ENCODE peak calls at places on chromosomes 11 and 22, in seven cellular contexts. F is iPS DF 6.9, L is EH, G is substantia nigra, M is nephron progenitor cell, Y is cardiac muscle cell, R is GM19239. P is an unnamed sample.

GRCh38 chr11:6219359-6219758 is 14.0 kb downstream of the C11orf42 start:
- DNase-seq in G (no peak), F (no peak), M (no peak), Y (peak), R (no peak), L (peak), P (no peak)

GRCh38 chr11:44540667-44541066 is 24.8 kb upstream of the CD82 start:
- DNase-seq in F (no peak), Y (no peak), L (no peak), G (no peak), M (no peak), R (no peak), P (no peak)

GRCh38 chr22:35971418-35972119 is 57.1 kb downstream of the RBFOX2 start:
- DNase-seq in R (no peak), Y (peak), M (peak), G (no peak), L (peak), F (no peak), P (no peak)

GRCh38 chr11:131749100-131749499 is 378.7 kb downstream of the NTM start:
- DNase-seq in F (no peak), M (no peak), G (no peak), L (peak), R (no peak), Y (peak), P (no peak)

GRCh38 chr11:13126430-13126829 is 117.3 kb downstream of the RASSF10 start:
- DNase-seq in F (no peak), L (peak), R (no peak), Y (peak), G (no peak), M (no peak), P (no peak)

GRCh38 chr22:42376721-42377177 is 55.5 kb downstream of the NFAM1 start:
- DNase-seq in G (no peak), L (peak), F (no peak), M (peak), Y (peak), R (no peak), P (peak)

GRCh38 chr22:49964493-49965290 is 4.1 kb downstream of the PIM3 start:
- DNase-seq in R (no peak), Y (no peak), G (no peak), F (no peak), L (no peak), M (no peak), P (peak)

GRCh38 chr22:43263645-43264514 is 76.9 kb upstream of the TTLL12 start:
- DNase-seq in R (peak), F (no peak), Y (peak), G (no peak), L (peak), M (no peak), P (no peak)

GRCh38 chr11:95584180-95584579 is 205.4 kb downstream of the FAM76B start:
- DNase-seq in F (no peak), L (peak), G (no peak), M (no peak), R (no peak), Y (peak), P (no peak)

GRCh38 chr22:37545703-37546435 is 14.4 kb upstream of the CDC42EP1 start:
- DNase-seq in L (peak), R (no peak), M (peak), F (no peak), Y (peak), G (no peak), P (peak)

GRCh38 chr11:10651579-10652361 is 41.8 kb downstream of the IRAG1 start:
- DNase-seq in Y (no peak), R (no peak), M (no peak), L (no peak), G (no peak), F (no peak), P (no peak)

GRCh38 chr11:75938543-75938942 is 123.5 kb downstream of the UVRAG start:
- DNase-seq in R (no peak), L (peak), F (no peak), Y (peak), M (no peak), G (no peak), P (no peak)

GRCh38 chr22:23107487-23108323 is 34.1 kb downstream of the RSPH14 start:
- DNase-seq in G (no peak), Y (no peak), F (no peak), R (no peak), L (no peak), M (no peak), P (no peak)

GRCh38 chr22:48829908-48830307 is 997.8 kb downstream of the BRD1 start:
- DNase-seq in R (no peak), F (no peak), G (no peak), L (no peak), M (no peak), Y (no peak), P (no peak)

GRCh38 chr11:108370990-108371389 is 96.3 kb downstream of the C11orf65 start:
- DNase-seq in M (no peak), Y (no peak), L (no peak), R (no peak), G (no peak), F (no peak), P (no peak)

GRCh38 chr22:45090364-45090960 is 73.3 kb upstream of the NUP50 start:
- DNase-seq in M (no peak), G (no peak), F (peak), Y (peak), L (peak), R (no peak), P (no peak)

GRCh38 chr11:130407978-130408377 is 20.4 kb downstream of the ADAMTS8 start:
- DNase-seq in F (no peak), M (no peak), Y (peak), L (peak), G (no peak), R (no peak), P (no peak)

GRCh38 chr22:36764641-36765040 is 11.3 kb downstream of the IFT27 start:
- DNase-seq in M (no peak), G (no peak), Y (no peak), F (no peak), R (no peak), L (no peak), P (peak)

GRCh38 chr11:75490221-75491181 is 35.2 kb downstream of the GDPD5 start:
- DNase-seq in R (no peak), Y (peak), G (no peak), L (peak), M (no peak), F (peak), P (no peak)

GRCh38 chr11:128841461-128842072 is 25.5 kb downstream of the KCNJ1 start:
- DNase-seq in R (no peak), G (no peak), L (no peak), F (no peak), Y (no peak), M (no peak), P (no peak)

GRCh38 chr11:27456802-27457329 is 15.7 kb downstream of the LGR4 start:
- DNase-seq in L (no peak), M (no peak), F (no peak), G (no peak), Y (no peak), R (no peak), P (no peak)

GRCh38 chr22:45645526-45646414 is 25.9 kb upstream of the ATXN10 start:
- DNase-seq in L (peak), M (peak), R (peak), F (no peak), G (peak), Y (peak), P (peak)